ENCODE peak calls at places on chromosomes 13 and 19, in five cellular contexts. Q is astrocyte, T is DND-41, H is cardiac fibroblast, C is cardiac muscle cell. K is an unnamed sample.

GRCh38 chr13:33079960-33080359 is 63.7 kb downstream of the KL start:
- DNase-seq in T (no peak), C (no peak), Q (no peak), H (no peak), K (no peak)

GRCh38 chr13:40488869-40489391 is 177.5 kb downstream of the FOXO1 start:
- DNase-seq in Q (no peak), H (no peak), C (no peak), T (no peak), K (no peak)

GRCh38 chr13:45875951-45876350 is 24.4 kb upstream of the SIAH3 start:
- DNase-seq in Q (no peak), H (no peak), T (no peak), C (no peak), K (no peak)

GRCh38 chr13:20501139-20501538 is 24.5 kb downstream of the CRYL1 start:
- DNase-seq in H (no peak), C (no peak), T (no peak), Q (no peak), K (no peak)

GRCh38 chr13:32048816-32049215 is 17.2 kb downstream of the FRY start:
- DNase-seq in H (peak), C (no peak), Q (no peak), T (no peak), K (no peak)

GRCh38 chr13:41452462-41452861 is 4.9 kb upstream of the RGCC start:
- DNase-seq in T (no peak), H (no peak), C (no peak), Q (no peak), K (no peak)

GRCh38 chr19:1090731-1091543 is 4.2 kb downstream of the POLR2E start:
- DNase-seq in Q (no peak), H (no peak), T (no peak), C (no peak), K (no peak)

GRCh38 chr13:38753878-38754277 is 67.0 kb downstream of the FREM2 start:
- DNase-seq in H (no peak), C (no peak), Q (no peak), T (no peak), K (no peak)

GRCh38 chr13:82739881-82740280 is 1142.4 kb downstream of the SLITRK1 start:
- DNase-seq in C (peak), Q (no peak), H (no peak), T (no peak), K (no peak)

GRCh38 chr19:10820173-10820572 is 15.8 kb downstream of the TMED1 start:
- DNase-seq in H (peak), C (no peak), Q (no peak), T (no peak), K (no peak)

GRCh38 chr19:48896191-48896720 is 2.3 kb downstream of the TULP2 start:
- DNase-seq in T (peak), Q (no peak), H (no peak), C (peak), K (no peak)

GRCh38 chr19:6063576-6063961 is 46.7 kb downstream of the RFX2 start:
- DNase-seq in Q (no peak), H (no peak), C (no peak), T (no peak), K (no peak)

GRCh38 chr13:78067290-78067689 is 148.7 kb upstream of the EDNRB start:
- DNase-seq in Q (no peak), C (no peak), H (no peak), T (no peak), K (no peak)

GRCh38 chr13:74557870-74558269 is 423.7 kb upstream of the KLF12 start:
- DNase-seq in H (no peak), Q (no peak), T (no peak), C (no peak), K (no peak)

GRCh38 chr13:73421310-73421912 is 362.6 kb downstream of the KLF5 start:
- DNase-seq in T (no peak), H (peak), Q (peak), C (no peak), K (no peak)

GRCh38 chr13:27975579-27976361 is 6.7 kb upstream of the CDX2 start:
- DNase-seq in H (no peak), C (no peak), T (no peak), Q (no peak), K (no peak)

GRCh38 chr13:41691276-41691675 is 233.9 kb downstream of the RGCC start:
- DNase-seq in T (no peak), Q (no peak), H (peak), C (peak), K (no peak)

GRCh38 chr13:43426355-43426754 is 360.4 kb downstream of the ENOX1 start:
- DNase-seq in H (no peak), Q (no peak), C (no peak), T (no peak), K (no peak)

GRCh38 chr13:85521586-85521985 is 277.6 kb downstream of the SLITRK6 start:
- DNase-seq in T (no peak), Q (no peak), C (no peak), H (no peak), K (no peak)

GRCh38 chr13:73141292-73141771 is 82.5 kb downstream of the KLF5 start:
- DNase-seq in T (no peak), C (peak), Q (peak), H (peak), K (no peak)

GRCh38 chr19:33419763-33420080 is 46.2 kb downstream of the CEBPG start:
- DNase-seq in C (no peak), Q (no peak), T (no peak), H (no peak), K (no peak)

GRCh38 chr19:5058456-5059190 is 89.7 kb downstream of the KDM4B start:
- DNase-seq in H (peak), T (no peak), C (peak), Q (peak), K (no peak)

GRCh38 chr19:48958006-48958405 is 3.3 kb downstream of the BAX start:
- DNase-seq in T (no peak), C (no peak), Q (no peak), H (no peak), K (no peak)

GRCh38 chr13:99984463-99985242 is 3.1 kb downstream of the ZIC2 start:
- DNase-seq in T (no peak), H (no peak), Q (no peak), C (no peak), K (no peak)

GRCh38 chr19:20664917-20665781 is 3.8 kb upstream of the ZNF626 start:
- DNase-seq in C (peak), T (no peak), Q (peak), H (peak), K (no peak)
- TF ChIP-seq CTCF in C (no peak), T (no peak), Q (no peak), H (no peak), K (no peak)

GRCh38 chr13:109706015-109706715 is 80.2 kb downstream of the IRS2 start:
- DNase-seq in Q (no peak), C (no peak), H (no peak), T (peak), K (no peak)
- TF ChIP-seq CTCF in Q (no peak), C (no peak), H (no peak), T (peak), K (no peak)

DNA sequence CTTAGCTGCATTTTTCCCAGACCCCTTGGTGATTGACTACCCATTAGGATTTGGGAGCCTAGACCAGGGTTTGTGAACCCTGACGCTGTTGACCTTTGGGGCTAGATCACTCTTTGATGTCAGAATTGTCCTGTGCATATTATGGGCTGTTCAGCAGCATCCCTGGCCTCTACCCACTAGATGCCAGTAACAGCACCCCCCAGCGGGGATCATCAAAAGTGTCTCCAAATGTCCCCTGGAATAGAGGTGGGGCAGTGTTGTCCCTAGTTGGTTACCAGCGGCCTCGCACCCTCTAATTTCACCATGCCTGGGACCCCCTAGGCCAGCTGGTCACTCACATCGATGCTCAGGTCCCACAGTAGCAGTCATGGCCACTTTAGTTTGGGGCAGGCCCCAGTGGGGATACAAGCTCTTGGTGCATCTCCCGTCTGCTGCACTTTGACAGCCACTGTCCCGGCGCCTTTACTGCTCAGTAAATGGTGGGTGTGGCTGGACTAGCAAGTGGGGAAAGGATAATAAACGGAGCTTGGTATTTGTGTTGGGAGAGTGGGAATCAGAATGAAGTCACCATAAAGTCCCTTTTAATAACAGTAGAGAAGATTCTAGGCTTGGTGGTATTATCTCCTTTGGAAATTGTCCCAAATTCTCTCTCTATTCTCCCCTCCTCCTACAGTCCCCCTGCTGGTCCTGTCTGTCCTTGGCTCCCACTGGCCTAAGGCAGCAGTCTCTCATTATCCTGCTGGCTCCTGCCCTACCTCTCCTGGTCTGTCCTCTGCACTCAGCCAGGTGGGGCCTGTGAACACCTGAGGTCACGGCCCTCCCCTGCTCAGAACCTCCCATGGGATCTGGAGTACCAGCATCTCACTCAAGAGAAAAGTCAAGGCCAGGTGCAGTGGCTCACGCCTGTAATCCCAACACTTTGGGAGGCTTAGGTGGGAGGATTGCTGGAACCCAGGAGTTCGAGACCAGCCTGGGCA is 80.6 kb downstream of the SIPA1L3 start:
- DNase-seq in Q (no peak), C (no peak), H (no peak), T (no peak), K (no peak)
- TF ChIP-seq CTCF in Q (no peak), C (peak), H (peak), T (no peak), K (peak)

DNA sequence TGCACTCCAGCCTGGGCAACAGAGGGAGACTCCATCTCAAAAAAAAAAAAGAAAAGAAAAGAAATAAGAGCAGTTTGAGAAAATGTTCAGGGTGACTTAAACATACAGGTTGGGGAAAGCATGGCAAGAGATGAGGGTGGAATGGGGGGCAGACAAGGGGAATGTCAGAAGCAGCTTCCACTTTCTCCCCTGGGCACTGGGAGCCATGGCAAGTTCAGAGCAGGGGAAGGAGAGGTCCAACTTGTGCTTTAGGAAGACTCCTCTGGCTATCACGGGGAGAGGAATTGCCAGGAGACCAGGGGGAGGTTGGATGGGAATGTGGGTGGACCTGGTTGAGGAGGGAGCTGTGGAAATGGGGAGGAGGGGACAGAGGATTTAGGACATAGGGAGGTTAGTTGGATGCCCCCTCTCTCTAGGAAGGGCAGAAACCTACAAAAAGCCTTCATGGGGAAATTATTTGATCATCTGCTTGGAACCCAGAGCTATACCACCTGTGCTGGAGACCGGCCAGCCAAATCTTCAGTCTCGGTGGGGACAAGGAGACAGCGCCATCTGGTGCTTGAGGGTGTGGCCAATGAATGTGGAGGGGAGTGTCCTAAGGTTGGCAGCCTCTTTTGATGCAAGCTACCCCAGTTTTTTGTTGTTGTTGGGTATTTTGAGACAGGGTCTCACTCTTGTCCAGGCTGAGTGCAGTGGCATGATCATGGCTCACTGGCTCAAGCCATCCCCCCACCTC is 7.3 kb upstream of the STRN4 start:
- DNase-seq in Q (no peak), T (peak), C (peak), H (no peak), K (no peak)
- TF ChIP-seq CTCF in Q (peak), T (peak), C (peak), H (peak), K (peak)

DNA sequence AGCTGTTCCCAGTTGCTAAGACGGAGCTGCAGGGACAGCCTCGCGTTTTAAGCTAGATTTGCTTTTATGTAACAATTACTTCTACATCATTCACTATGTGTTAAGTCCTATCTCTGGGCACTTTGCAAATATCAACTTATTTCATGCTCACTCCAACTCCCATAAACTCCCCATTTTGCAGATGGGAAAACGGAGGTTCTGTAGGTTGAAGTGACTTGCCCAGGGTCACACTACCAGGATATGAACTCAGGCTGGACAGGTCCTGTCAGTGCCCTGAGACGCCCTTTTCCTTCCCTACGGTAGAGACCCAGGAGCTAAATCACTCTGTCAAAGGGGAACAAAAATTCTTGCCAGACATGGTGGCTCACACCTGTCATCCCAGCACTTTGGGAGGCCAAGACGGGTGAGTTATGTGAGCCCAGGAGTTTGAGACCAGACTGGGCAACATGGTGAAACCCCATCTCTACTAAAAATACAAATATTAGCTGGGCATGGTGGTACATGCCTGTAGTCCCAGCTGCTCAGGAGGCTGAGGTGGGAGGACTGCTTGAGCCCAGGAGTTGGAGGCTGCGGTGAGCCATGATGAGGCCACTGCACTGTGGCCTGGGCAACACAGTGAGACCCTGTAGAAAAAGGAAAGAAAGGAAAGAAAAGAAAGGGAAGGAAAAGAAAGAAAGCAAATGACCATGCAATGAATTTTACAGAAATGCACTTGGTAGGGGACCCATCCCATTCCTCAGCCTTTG is 14.5 kb upstream of the NFIC start:
- DNase-seq in Q (no peak), H (no peak), T (no peak), C (no peak), K (no peak)
- TF ChIP-seq CTCF in Q (no peak), H (no peak), T (no peak), C (no peak), K (no peak)

GRCh38 chr13:107202371-107203023 is 634.6 kb upstream of the ARGLU1 start:
- DNase-seq in H (peak), Q (peak), C (peak), T (no peak), K (no peak)
- TF ChIP-seq CTCF in H (no peak), Q (no peak), C (no peak), T (no peak), K (no peak)

DNA sequence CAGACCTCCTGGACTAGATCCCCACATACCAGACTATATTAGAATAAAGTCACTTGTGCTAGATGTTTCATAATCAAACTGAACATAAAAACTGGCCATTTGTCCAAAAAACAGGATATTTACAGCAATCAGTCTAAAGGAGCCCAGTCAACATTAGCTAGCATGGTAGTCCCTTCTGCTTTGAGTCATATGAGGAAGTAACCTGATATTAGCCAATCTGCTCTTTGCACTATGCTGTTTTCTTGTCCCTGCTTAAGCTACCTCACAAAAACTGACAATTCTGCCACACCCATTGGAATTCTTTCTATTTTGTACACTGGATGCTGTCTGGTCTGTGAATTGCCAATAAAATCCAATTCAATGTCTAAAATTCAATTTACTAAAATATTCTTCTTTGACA is 1824.2 kb downstream of the OLFM4 start:
- DNase-seq in H (no peak), Q (no peak), C (no peak), T (no peak), K (no peak)
- TF ChIP-seq CTCF in H (no peak), Q (no peak), C (no peak), T (no peak), K (no peak)

GRCh38 chr19:18322318-18322758 is 538 bp downstream of the LSM4 start:
- DNase-seq in C (peak), H (peak), T (peak), Q (peak), K (no peak)

GRCh38 chr19:18320865-18321728 is 1.8 kb downstream of the LSM4 start:
- DNase-seq in C (no peak), T (no peak), H (no peak), Q (no peak), K (no peak)

GRCh38 chr19:18321729-18322091 is 1.2 kb downstream of the LSM4 start:
- DNase-seq in H (peak), T (peak), C (peak), Q (no peak), K (no peak)

GRCh38 chr19:18319591-18320135 is 3.2 kb downstream of the LSM4 start:
- DNase-seq in Q (no peak), T (no peak), C (no peak), H (no peak), K (no peak)

GRCh38 chr19:18322759-18323460 is at the start of gene LSM4:
- DNase-seq in T (peak), Q (peak), H (peak), C (peak), K (peak)
- TF ChIP-seq CTCF in T (peak), Q (no peak), H (no peak), C (no peak), K (peak)

GRCh38 chr19:12838182-12838890 is at the start of gene MAST1:
- DNase-seq in T (peak), C (peak), H (no peak), Q (no peak), K (no peak)
- TF ChIP-seq CTCF in T (peak), C (no peak), H (no peak), Q (no peak), K (no peak)

K was measured in AG04450.